ENCODE peak calls at places on chromosome 13, in five cellular contexts. N, X, V, D and E are unnamed samples.

GRCh38 chr13:50645092-50645491 is 198.4 kb downstream of the DLEU7 start:
- DNase-seq in N (no peak), X (no peak), D (no peak), V (peak; percentile 82), E (peak; percentile 86)

GRCh38 chr13:41133951-41134350 is 1.3 kb upstream of the KBTBD6 start:
- DNase-seq in N (no peak), X (no peak), D (no peak), V (no peak), E (no peak)

GRCh38 chr13:23956106-23956505 is 58.8 kb upstream of the C1QTNF9B start:
- DNase-seq in N (no peak), V (peak; percentile 85), D (no peak), X (no peak), E (peak; percentile 46)

GRCh38 chr13:34000955-34001354 is 183.0 kb downstream of the RFC3 start:
- DNase-seq in N (no peak), V (no peak), X (no peak), D (no peak), E (no peak)

GRCh38 chr13:21060063-21060826 is 1.1 kb downstream of the LATS2 start:
- DNase-seq in X (no peak), N (peak; percentile 66), V (peak; percentile 57), D (no peak), E (no peak)

GRCh38 chr13:75830842-75831241 is 194.7 kb downstream of the LMO7 start:
- DNase-seq in V (peak; percentile 81), X (no peak), D (no peak), N (no peak), E (no peak)

GRCh38 chr13:104318121-104318520 is 1251.9 kb upstream of the SLC10A2 start:
- DNase-seq in X (no peak), V (peak; percentile 57), D (no peak), N (no peak), E (peak; percentile 71)

GRCh38 chr13:31053098-31053497 is 108.6 kb downstream of the HSPH1 start:
- DNase-seq in V (peak; percentile 59), X (no peak), N (no peak), D (peak; percentile 76), E (peak; percentile 21)

GRCh38 chr13:112447761-112448603 is 71.8 kb downstream of the SPACA7 start:
- DNase-seq in D (no peak), X (no peak), N (no peak), V (no peak), E (no peak)

GRCh38 chr13:46855664-46856063 is 41.2 kb downstream of the HTR2A start:
- DNase-seq in N (no peak), X (no peak), D (no peak), V (no peak), E (no peak)

GRCh38 chr13:102040812-102041211 is 361.0 kb downstream of the FGF14 start:
- DNase-seq in D (no peak), V (no peak), N (no peak), X (no peak), E (no peak)

GRCh38 chr13:50123515-50123861 is 108.2 kb downstream of the KCNRG start:
- DNase-seq in X (no peak), D (no peak), N (no peak), V (no peak), E (no peak)

GRCh38 chr13:78161266-78161665 is 242.6 kb upstream of the EDNRB start:
- DNase-seq in X (no peak), D (no peak), N (no peak), V (no peak), E (no peak)

GRCh38 chr13:46313441-46314257 is 73.4 kb downstream of the RUBCNL start:
- DNase-seq in N (no peak), X (no peak), D (no peak), V (no peak), E (no peak)

GRCh38 chr13:67186985-67187569 is 43.1 kb downstream of the PCDH9 start:
- DNase-seq in V (no peak), D (no peak), X (no peak), N (no peak), E (no peak)

GRCh38 chr13:91185294-91185863 is 162.1 kb upstream of the MIR17HG start:
- DNase-seq in D (no peak), V (peak; percentile 23), N (no peak), X (no peak), E (peak; percentile 1)

GRCh38 chr13:60397693-60398437 is 845 bp downstream of the TDRD3 start:
- DNase-seq in D (peak; percentile 29), V (peak; percentile 73), N (peak; percentile 67), X (no peak), E (peak; percentile 57)

GRCh38 chr13:45194081-45194939 is 6.5 kb downstream of the KCTD4 start:
- DNase-seq in D (peak; percentile 40), X (no peak), N (no peak), V (peak; percentile 77), E (peak; percentile 43)

GRCh38 chr13:42474954-42475353 is 99.0 kb upstream of the TNFSF11 start:
- DNase-seq in N (no peak), X (no peak), V (peak; percentile 23), D (no peak), E (peak; percentile 99)

GRCh38 chr13:25453966-25454365 is 82.2 kb downstream of the ATP8A2 start:
- DNase-seq in D (no peak), X (no peak), V (no peak), N (no peak), E (no peak)

GRCh38 chr13:101258071-101258470 is 158.2 kb downstream of the NALCN start:
- DNase-seq in X (no peak), V (peak; percentile 95), D (no peak), N (no peak), E (peak; percentile 98)

GRCh38 chr13:64074989-64075474 is 2659.4 kb upstream of the PCDH20 start:
- DNase-seq in V (no peak), X (no peak), D (no peak), N (no peak), E (no peak)

GRCh38 chr13:50611117-50611781 is 232.2 kb downstream of the DLEU7 start:
- DNase-seq in N (no peak), D (no peak), X (no peak), V (no peak), E (no peak)

GRCh38 chr13:31468114-31468902 is 268.5 kb downstream of the B3GLCT start:
- DNase-seq in X (no peak), D (no peak), V (no peak), N (no peak), E (no peak)

GRCh38 chr13:30151398-30151797 is 156.0 kb downstream of the KATNAL1 start:
- DNase-seq in V (no peak), D (no peak), N (no peak), X (no peak), E (no peak)

DNA sequence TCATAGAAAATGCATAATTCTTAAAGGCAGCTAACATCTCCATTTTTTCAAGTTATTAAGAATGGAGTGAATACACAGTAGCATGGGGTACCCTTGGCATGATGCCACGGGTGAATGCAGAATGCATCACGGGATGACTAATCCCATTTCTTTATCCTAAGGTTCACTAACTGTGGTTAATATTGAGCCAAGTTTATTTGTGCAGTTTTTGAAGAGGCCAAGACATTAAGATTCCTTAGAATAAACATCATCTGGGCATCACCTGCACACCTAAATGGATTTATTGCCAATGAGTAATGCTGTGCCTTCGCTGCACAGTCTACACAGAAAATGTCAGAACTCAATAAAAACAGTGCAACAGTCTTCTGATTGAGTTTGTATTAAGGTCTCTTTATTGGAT is 333.1 kb downstream of the GPC6 start:
- DNase-seq in N (peak; percentile 2), X (no peak), D (no peak), V (peak; percentile 91), E (peak; percentile 81)
- H3K27ac ChIP-seq in N (no peak overlapping the region), X (no peak overlapping the region), D (no peak overlapping the region), V (no peak overlapping the region), E (no peak overlapping the region)

DNA sequence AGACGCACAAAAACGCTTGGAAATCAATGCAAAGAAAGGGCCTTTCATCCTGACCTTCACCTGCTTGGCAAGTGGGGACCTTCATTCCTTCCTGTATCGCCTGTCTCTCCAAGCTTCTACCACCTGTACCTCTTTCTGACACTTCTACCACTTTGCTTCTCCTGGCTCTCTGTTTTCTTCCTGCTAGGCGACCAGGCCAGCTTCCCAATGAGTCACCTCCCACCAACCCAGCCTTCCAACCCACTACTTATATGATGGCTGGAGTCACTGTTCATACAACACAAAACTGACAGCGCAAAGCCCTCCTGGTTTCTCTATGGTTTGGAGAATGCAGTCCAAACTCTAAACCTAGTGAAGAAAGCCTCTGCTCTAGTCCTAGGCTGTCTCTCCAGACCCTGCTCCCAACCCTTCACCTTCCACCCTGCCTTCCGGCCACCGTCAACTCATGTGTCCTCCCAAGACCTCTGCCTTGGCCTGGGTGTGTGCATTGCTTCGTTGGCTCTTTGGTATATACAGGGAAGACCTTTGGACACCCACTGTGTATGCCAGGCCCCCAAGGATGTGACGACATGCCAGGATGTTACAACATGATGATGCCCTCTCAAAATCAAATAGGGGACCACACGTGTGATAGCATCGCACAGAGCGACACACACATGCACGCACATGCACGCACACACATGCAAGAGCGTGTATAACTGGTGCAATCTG is 148.5 kb downstream of the STK24 start:
- DNase-seq in X (no peak), V (peak; percentile 22), D (no peak), N (no peak), E (peak; percentile 50)
- H3K36me3 ChIP-seq in X (no peaks in the 10 kb centered on the region), V (peaks cover 16% of the 10 kb centered on the region), D (no peaks in the 10 kb centered on the region), N (peaks cover 7% of the 10 kb centered on the region), E (peaks cover 16% of the 10 kb centered on the region)

GRCh38 chr13:28819046-28819747 is 942 bp upstream of the MTUS2 start:
- DNase-seq in X (no peak), N (peak; percentile 19), D (no peak), V (peak; percentile 7), E (no peak)
- TF ChIP-seq CTCF in X (no peak), N (no peak), D (no peak), V (no peak), E (peak; percentile 19)

GRCh38 chr13:36847541-36848045 is 28.6 kb downstream of the RFXAP start:
- DNase-seq in V (no peak), D (no peak), N (no peak), X (no peak), E (no peak)

GRCh38 chr13:36850790-36851438 is 31.9 kb downstream of the RFXAP start:
- DNase-seq in X (no peak), V (no peak), N (peak; percentile 11), D (no peak), E (no peak)

GRCh38 chr13:36848228-36848982 is 29.4 kb downstream of the RFXAP start:
- DNase-seq in N (no peak), X (no peak), D (no peak), V (no peak), E (peak; percentile 14)
- H3K27ac ChIP-seq in N (peak overlapping the region; percentile 42), X (peak overlapping the region; percentile 45), D (no peak overlapping the region), V (no peak overlapping the region), E (no peak overlapping the region)

DNA sequence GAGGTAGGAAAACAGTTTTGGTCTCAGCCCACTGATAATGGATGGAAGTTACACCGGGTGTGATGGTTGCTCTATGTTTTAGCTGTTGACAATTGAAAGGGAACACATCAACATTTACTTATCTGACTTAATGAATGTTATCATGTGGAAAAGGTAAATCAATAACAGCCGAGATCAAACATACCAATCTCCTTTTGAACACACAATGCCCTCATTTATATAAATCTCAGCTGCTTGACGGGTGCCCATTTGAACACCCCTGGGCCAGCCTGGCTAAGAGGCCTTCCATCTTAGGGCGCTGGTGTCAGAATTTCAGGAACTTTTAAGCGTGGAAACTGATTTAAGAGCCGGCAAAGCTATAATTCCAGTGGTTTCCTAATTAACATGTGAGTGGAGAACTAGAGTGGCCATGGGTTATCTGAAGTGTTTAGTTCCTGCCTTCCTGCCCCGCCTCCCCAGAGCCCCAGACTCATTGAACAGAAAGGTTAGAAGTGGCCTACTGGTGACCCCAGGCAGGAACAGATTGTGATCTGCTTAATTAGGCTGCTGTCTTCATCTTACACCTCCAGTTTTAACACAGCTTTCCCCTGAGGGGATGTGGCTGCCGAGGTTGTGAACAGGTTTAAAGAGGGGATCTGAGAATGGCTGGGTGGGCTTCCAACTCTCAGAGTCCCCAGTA is 572.8 kb downstream of the FGF9 start:
- DNase-seq in N (no peak), D (no peak), V (no peak), X (no peak), E (no peak)
- H3K36me3 ChIP-seq in N (no peaks in the 10 kb centered on the region), D (no peaks in the 10 kb centered on the region), V (no peaks in the 10 kb centered on the region), X (no peaks in the 10 kb centered on the region), E (no peaks in the 10 kb centered on the region)

GRCh38 chr13:36887758-36888521 is 32.1 kb downstream of the SMAD9 start:
- DNase-seq in X (no peak), D (no peak), V (peak; percentile 4), N (peak; percentile 33), E (no peak)
- TF ChIP-seq CTCF in X (no peak), D (no peak), V (no peak), N (no peak), E (no peak)